ENCODE peak calls at places on chromosome 5, in eight cellular contexts. J is T-helper 17 cell; W is GM12878; V is gastroesophageal sphincter; U is pancreas; H is upper lobe of left lung; R is activated T-cell treated with anti-CD3 and anti-CD28 coated beads, Interleukin-2, amount 50 U/mL, for 4 hours; Z is left cardiac atrium. F is an unnamed sample.

GRCh38 chr5:64869419-64869818 is 100.7 kb downstream of the CWC27 start:
- ATAC-seq in R (no peak), H (no peak), V (no peak), J (no peak), U (no peak), Z (peak), W (no peak), F (no peak)

GRCh38 chr5:155052532-155052931 is 39.0 kb downstream of the KIF4B start:
- ATAC-seq in W (peak), H (no peak), R (no peak), V (no peak), J (no peak), U (no peak), Z (peak), F (no peak)

GRCh38 chr5:579746-580366 is 32.3 kb upstream of the CEP72 start:
- ATAC-seq in R (no peak), U (no peak), J (no peak), W (no peak), H (no peak), V (no peak), Z (no peak), F (peak)

GRCh38 chr5:125679522-125679921 is 743.7 kb upstream of the GRAMD2B start:
- ATAC-seq in Z (no peak), W (no peak), J (no peak), U (no peak), H (no peak), R (no peak), V (no peak), F (no peak)

GRCh38 chr5:74579215-74579614 is 61.3 kb downstream of the ENC1 start:
- ATAC-seq in J (peak), V (no peak), U (no peak), W (peak), R (peak), Z (no peak), H (no peak), F (no peak)

GRCh38 chr5:17343675-17344074 is 126.2 kb downstream of the BASP1 start:
- ATAC-seq in Z (no peak), J (no peak), W (peak), V (no peak), U (no peak), H (no peak), R (no peak), F (peak)

GRCh38 chr5:177507165-177507564 is 2.5 kb downstream of the DOK3 start:
- ATAC-seq in J (no peak), R (no peak), Z (no peak), H (no peak), W (no peak), U (no peak), V (no peak), F (no peak)

GRCh38 chr5:20575515-20575914 is 587.5 kb upstream of the CDH18 start:
- ATAC-seq in R (no peak), W (no peak), U (peak), Z (no peak), H (no peak), V (no peak), J (no peak), F (no peak)

GRCh38 chr5:178108966-178109365 is 4.4 kb upstream of the N4BP3 start:
- ATAC-seq in U (no peak), H (no peak), Z (no peak), J (no peak), V (no peak), W (no peak), R (no peak), F (peak)

GRCh38 chr5:59422026-59422941 is 471.2 kb downstream of the PDE4D start:
- ATAC-seq in R (no peak), U (no peak), H (no peak), Z (no peak), J (no peak), W (no peak), V (peak), F (no peak)

GRCh38 chr5:107370569-107370968 is 300.2 kb downstream of the EFNA5 start:
- ATAC-seq in W (no peak), R (no peak), U (no peak), Z (peak), J (no peak), H (no peak), V (no peak), F (peak)

GRCh38 chr5:116343961-116344360 is 230.7 kb downstream of the SEMA6A start:
- ATAC-seq in Z (peak), W (no peak), J (no peak), R (no peak), H (no peak), U (no peak), V (no peak), F (no peak)

GRCh38 chr5:133950821-133951612 is 17.4 kb downstream of the C5orf15 start:
- ATAC-seq in R (no peak), U (peak), V (no peak), J (no peak), H (no peak), Z (peak), W (no peak), F (peak)

GRCh38 chr5:173454764-173455598 is 126.8 kb upstream of the STC2 start:
- ATAC-seq in Z (peak), V (peak), W (no peak), U (peak), R (no peak), H (peak), J (no peak), F (peak)

GRCh38 chr5:124888050-124888506 is 141.6 kb upstream of the ZNF608 start:
- ATAC-seq in H (no peak), Z (peak), J (no peak), W (peak), U (peak), R (no peak), V (no peak), F (no peak)

GRCh38 chr5:40497573-40497972 is 182.1 kb upstream of the PTGER4 start:
- ATAC-seq in R (peak), U (no peak), V (no peak), Z (no peak), J (no peak), W (peak), H (no peak), F (no peak)

GRCh38 chr5:42547146-42547545 is 123.9 kb downstream of the GHR start:
- ATAC-seq in R (no peak), Z (peak), V (no peak), W (no peak), J (no peak), H (peak), U (peak), F (peak)

GRCh38 chr5:157578079-157578780 is 2.7 kb upstream of the ADAM19 start:
- ATAC-seq in Z (no peak), H (no peak), W (no peak), U (no peak), J (no peak), R (no peak), V (no peak), F (no peak)

GRCh38 chr5:37112383-37112991 is 136.7 kb downstream of the CPLANE1 start:
- ATAC-seq in H (no peak), W (peak), R (peak), V (no peak), J (no peak), U (no peak), Z (no peak), F (peak)

GRCh38 chr5:147403659-147404640 is 105.9 kb downstream of the DPYSL3 start:
- ATAC-seq in J (no peak), R (no peak), Z (peak), H (peak), U (peak), W (peak), V (peak), F (peak)

GRCh38 chr5:174318578-174318977 is 273.1 kb downstream of the NSG2 start:
- ATAC-seq in Z (no peak), J (no peak), R (no peak), U (no peak), W (no peak), V (no peak), H (no peak), F (no peak)

GRCh38 chr5:113147088-113147487 is 170.5 kb downstream of the DCP2 start:
- ATAC-seq in Z (peak), W (no peak), R (no peak), U (no peak), H (no peak), V (no peak), J (no peak), F (no peak)

GRCh38 chr5:175392236-175392635 is 51.7 kb downstream of the DRD1 start:
- ATAC-seq in U (no peak), H (no peak), V (no peak), R (no peak), J (no peak), W (no peak), Z (no peak), F (no peak)

GRCh38 chr5:146962801-146963355 is 84.3 kb upstream of the PPP2R2B start:
- ATAC-seq in R (no peak), U (no peak), H (no peak), J (no peak), Z (peak), W (no peak), V (no peak), F (peak)

GRCh38 chr5:119032653-119033052 is 38.2 kb upstream of the DMXL1 start:
- ATAC-seq in Z (peak), R (no peak), V (no peak), U (no peak), H (peak), W (peak), J (peak), F (no peak)

GRCh38 chr5:90408571-90409317 is 812 bp downstream of the CETN3 start:
- ATAC-seq in Z (no peak), U (no peak), J (no peak), R (no peak), W (peak), H (no peak), V (no peak), F (peak)

GRCh38 chr5:50439221-50439620 is 1.9 kb downstream of the EMB start:
- ATAC-seq in J (no peak), W (no peak), R (no peak), V (no peak), Z (no peak), H (no peak), U (no peak), F (no peak)

GRCh38 chr5:126867237-126867636 is 90.3 kb downstream of the LMNB1 start:
- ATAC-seq in W (no peak), H (peak), R (no peak), Z (peak), V (no peak), U (no peak), J (no peak), F (no peak)

GRCh38 chr5:96537386-96537785 is 104.3 kb upstream of the PCSK1 start:
- ATAC-seq in J (peak), V (no peak), R (peak), H (no peak), Z (peak), U (no peak), W (no peak), F (no peak)

GRCh38 chr5:139707445-139708003 is 59.4 kb downstream of the CXXC5 start:
- ATAC-seq in V (no peak), U (no peak), R (no peak), H (no peak), J (no peak), W (no peak), Z (no peak), F (no peak)

GRCh38 chr5:665541-665955 is 27.6 kb downstream of the TPPP start:
- ATAC-seq in J (no peak), Z (no peak), V (no peak), R (no peak), U (no peak), W (no peak), H (no peak), F (no peak)

GRCh38 chr5:141637693-141638419 is 1.1 kb downstream of the RELL2 start:
- ATAC-seq in H (peak), Z (peak), W (peak), V (peak), R (peak), J (peak), U (peak), F (peak)

GRCh38 chr5:14223372-14223771 is 80.2 kb downstream of the TRIO start:
- ATAC-seq in Z (no peak), R (no peak), W (no peak), V (no peak), U (no peak), J (no peak), H (no peak), F (no peak)